ENCODE peak calls at places on chromosomes 11 and 22, in six cellular contexts. One of them, this sample, is unnamed.
A peak's percentile ranks its signal among the peaks of the same experiment; 100 is the strongest.

GRCh38 chr11:67269401-67270255 is 3.4 kb downstream of the GRK2 start:
- DNase-seq in CD8-positive, alpha-beta T cell: no peak
- DNase-seq in right lobe of liver: peak; percentile 29
- DNase-seq in fibroblast of lung: no peak
- DNase-seq in MG63: no peak
- DNase-seq in IMR-90: no peak
- DNase-seq in this sample: peak; percentile 70

GRCh38 chr11:1505480-1505879 is 18.9 kb upstream of the MOB2 start:
- DNase-seq in CD8-positive, alpha-beta T cell: no peak
- DNase-seq in right lobe of liver: peak; percentile 6
- DNase-seq in fibroblast of lung: no peak
- DNase-seq in MG63: no peak
- DNase-seq in IMR-90: no peak
- DNase-seq in this sample: no peak

GRCh38 chr22:42937164-42937854 is 77.6 kb downstream of the PACSIN2 start:
- DNase-seq in CD8-positive, alpha-beta T cell: no peak
- DNase-seq in right lobe of liver: no peak
- DNase-seq in fibroblast of lung: peak; percentile 91
- DNase-seq in MG63: peak; percentile 73
- DNase-seq in IMR-90: peak; percentile 87
- DNase-seq in this sample: peak; percentile 89

GRCh38 chr11:12737024-12737423 is 62.8 kb downstream of the TEAD1 start:
- DNase-seq in CD8-positive, alpha-beta T cell: no peak
- DNase-seq in right lobe of liver: no peak
- DNase-seq in fibroblast of lung: no peak
- DNase-seq in MG63: no peak
- DNase-seq in IMR-90: no peak
- DNase-seq in this sample: no peak

GRCh38 chr11:76269247-76269646 is 62.9 kb upstream of the WNT11 start:
- DNase-seq in CD8-positive, alpha-beta T cell: no peak
- DNase-seq in right lobe of liver: peak; percentile 86
- DNase-seq in fibroblast of lung: no peak
- DNase-seq in MG63: no peak
- DNase-seq in IMR-90: no peak
- DNase-seq in this sample: no peak

GRCh38 chr11:91489989-91490388 is 734.6 kb upstream of the FAT3 start:
- DNase-seq in CD8-positive, alpha-beta T cell: no peak
- DNase-seq in right lobe of liver: no peak
- DNase-seq in fibroblast of lung: no peak
- DNase-seq in MG63: no peak
- DNase-seq in IMR-90: no peak
- DNase-seq in this sample: no peak

GRCh38 chr11:44424841-44425240 is 114.9 kb upstream of the ALX4 start:
- DNase-seq in CD8-positive, alpha-beta T cell: no peak
- DNase-seq in right lobe of liver: no peak
- DNase-seq in fibroblast of lung: no peak
- DNase-seq in MG63: no peak
- DNase-seq in IMR-90: no peak
- DNase-seq in this sample: no peak

GRCh38 chr11:76623171-76623883 is 47.2 kb downstream of the LRRC32 start:
- DNase-seq in CD8-positive, alpha-beta T cell: peak; percentile 43
- DNase-seq in right lobe of liver: no peak
- DNase-seq in fibroblast of lung: peak; percentile 81
- DNase-seq in MG63: peak; percentile 64
- DNase-seq in IMR-90: peak; percentile 72
- DNase-seq in this sample: no peak

GRCh38 chr11:13269775-13270174 is 7.8 kb upstream of the BMAL1 start:
- DNase-seq in CD8-positive, alpha-beta T cell: no peak
- DNase-seq in right lobe of liver: no peak
- DNase-seq in fibroblast of lung: peak; percentile 76
- DNase-seq in MG63: peak; percentile 72
- DNase-seq in IMR-90: peak; percentile 46
- DNase-seq in this sample: no peak

GRCh38 chr11:11782532-11783110 is 59.2 kb upstream of the USP47 start:
- DNase-seq in CD8-positive, alpha-beta T cell: no peak
- DNase-seq in right lobe of liver: no peak
- DNase-seq in fibroblast of lung: no peak
- DNase-seq in MG63: no peak
- DNase-seq in IMR-90: no peak
- DNase-seq in this sample: no peak

GRCh38 chr22:44931077-44931540 is 78.7 kb downstream of the PHF21B start:
- DNase-seq in CD8-positive, alpha-beta T cell: no peak
- DNase-seq in right lobe of liver: no peak
- DNase-seq in fibroblast of lung: peak; percentile 38
- DNase-seq in MG63: no peak
- DNase-seq in IMR-90: peak; percentile 29
- DNase-seq in this sample: no peak

GRCh38 chr11:67118059-67118766 is 850 bp upstream of the KDM2A start:
- DNase-seq in CD8-positive, alpha-beta T cell: peak; percentile 80
- DNase-seq in right lobe of liver: peak; percentile 63
- DNase-seq in fibroblast of lung: peak; percentile 17
- DNase-seq in MG63: no peak
- DNase-seq in IMR-90: no peak
- DNase-seq in this sample: no peak

GRCh38 chr22:19537941-19538488 is 13.8 kb upstream of the CLDN5 start:
- DNase-seq in CD8-positive, alpha-beta T cell: no peak
- DNase-seq in right lobe of liver: no peak
- DNase-seq in fibroblast of lung: no peak
- DNase-seq in MG63: no peak
- DNase-seq in IMR-90: no peak
- DNase-seq in this sample: no peak

GRCh38 chr22:29397791-29398190 is 9.4 kb upstream of the AP1B1 start:
- DNase-seq in CD8-positive, alpha-beta T cell: no peak
- DNase-seq in right lobe of liver: no peak
- DNase-seq in fibroblast of lung: no peak
- DNase-seq in MG63: no peak
- DNase-seq in IMR-90: no peak
- DNase-seq in this sample: no peak

GRCh38 chr11:8209208-8209807 is 40.5 kb upstream of the RIC3 start:
- DNase-seq in CD8-positive, alpha-beta T cell: no peak
- DNase-seq in right lobe of liver: no peak
- DNase-seq in fibroblast of lung: no peak
- DNase-seq in MG63: no peak
- DNase-seq in IMR-90: no peak
- DNase-seq in this sample: peak; percentile 48

GRCh38 chr11:125287467-125288232 is 123.1 kb downstream of the PKNOX2 start:
- DNase-seq in CD8-positive, alpha-beta T cell: no peak
- DNase-seq in right lobe of liver: no peak
- DNase-seq in fibroblast of lung: peak; percentile 74
- DNase-seq in MG63: no peak
- DNase-seq in IMR-90: peak; percentile 28
- DNase-seq in this sample: no peak

GRCh38 chr22:22111267-22111751 is 128.7 kb upstream of the TOP3B start:
- DNase-seq in CD8-positive, alpha-beta T cell: no peak
- DNase-seq in right lobe of liver: no peak
- DNase-seq in fibroblast of lung: peak; percentile 90
- DNase-seq in MG63: peak; percentile 87
- DNase-seq in IMR-90: peak; percentile 95
- DNase-seq in this sample: no peak

GRCh38 chr22:35148381-35148780 is 82.4 kb downstream of the ISX start:
- DNase-seq in CD8-positive, alpha-beta T cell: no peak
- DNase-seq in right lobe of liver: no peak
- DNase-seq in fibroblast of lung: no peak
- DNase-seq in MG63: no peak
- DNase-seq in IMR-90: no peak
- DNase-seq in this sample: no peak

GRCh38 chr11:72041364-72042058 is 38.8 kb downstream of the NUMA1 start:
- DNase-seq in CD8-positive, alpha-beta T cell: peak; percentile 81
- DNase-seq in right lobe of liver: peak; percentile 66
- DNase-seq in fibroblast of lung: peak; percentile 82
- DNase-seq in MG63: peak; percentile 94
- DNase-seq in IMR-90: peak; percentile 75
- DNase-seq in this sample: peak; percentile 25

GRCh38 chr11:113496026-113496651 is 20.9 kb upstream of the DRD2 start:
- DNase-seq in CD8-positive, alpha-beta T cell: no peak
- DNase-seq in right lobe of liver: no peak
- DNase-seq in fibroblast of lung: no peak
- DNase-seq in MG63: no peak
- DNase-seq in IMR-90: no peak
- DNase-seq in this sample: no peak
- H3K27me3 ChIP-seq in CD8-positive, alpha-beta T cell: no peaks in the 10 kb centered on the region
- H3K27me3 ChIP-seq in right lobe of liver: no peaks in the 10 kb centered on the region
- H3K27me3 ChIP-seq in fibroblast of lung: no peaks in the 10 kb centered on the region
- H3K27me3 ChIP-seq in MG63: peaks cover 2% of the 10 kb centered on the region
- H3K27me3 ChIP-seq in IMR-90: no peaks in the 10 kb centered on the region
- H3K27me3 ChIP-seq in this sample: no peaks in the 10 kb centered on the region

DNA sequence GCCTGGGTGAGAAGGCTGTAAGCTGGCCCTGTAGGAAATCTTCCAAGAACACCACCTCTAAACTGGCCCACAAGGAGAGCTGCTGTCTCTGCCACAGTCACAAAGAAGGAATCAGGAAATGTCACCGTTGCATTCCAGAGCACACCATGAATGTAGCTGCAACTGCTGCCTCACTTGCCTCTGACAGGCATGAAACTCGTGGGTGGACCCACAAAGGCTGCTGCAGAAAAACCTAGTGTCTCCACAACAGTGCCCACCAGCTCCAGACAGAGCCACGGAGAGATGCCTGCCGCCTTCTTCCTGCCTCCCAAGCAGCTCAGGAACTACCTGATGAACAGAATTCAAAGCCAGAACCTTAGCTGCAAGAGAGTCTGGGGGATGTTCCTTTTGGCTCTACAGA is 10.5 kb downstream of the DNAJB13 start:
- DNase-seq in CD8-positive, alpha-beta T cell: no peak
- DNase-seq in right lobe of liver: no peak
- DNase-seq in fibroblast of lung: peak; percentile 66
- DNase-seq in MG63: no peak
- DNase-seq in IMR-90: peak; percentile 54
- DNase-seq in this sample: no peak
- H3K4me3 ChIP-seq in CD8-positive, alpha-beta T cell: no peak overlapping the region
- H3K4me3 ChIP-seq in right lobe of liver: no peak overlapping the region
- H3K4me3 ChIP-seq in fibroblast of lung: no peak overlapping the region
- H3K4me3 ChIP-seq in MG63: no peak overlapping the region
- H3K4me3 ChIP-seq in IMR-90: no peak overlapping the region
- H3K4me3 ChIP-seq in this sample: no peak overlapping the region

DNA sequence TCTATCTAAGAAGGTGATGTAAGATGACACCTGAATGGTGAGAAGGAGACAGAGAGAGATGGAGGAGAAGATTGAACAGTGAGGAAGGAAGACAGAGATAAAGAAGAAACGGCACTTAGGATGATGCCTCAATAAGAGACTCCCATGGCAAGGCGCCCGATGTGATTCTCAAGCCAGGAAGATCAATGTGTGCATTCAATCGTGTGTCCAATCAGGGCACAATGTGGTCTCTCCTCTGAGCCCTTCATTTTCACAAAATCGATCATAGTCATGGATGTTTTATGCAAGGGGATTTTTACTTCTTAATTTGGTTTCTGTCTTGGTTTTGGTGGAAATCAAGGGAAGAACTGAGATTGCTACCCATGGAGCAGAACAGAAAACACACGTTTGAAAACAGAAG is 19.9 kb upstream of the TMPRSS13 start:
- DNase-seq in CD8-positive, alpha-beta T cell: no peak
- DNase-seq in right lobe of liver: no peak
- DNase-seq in fibroblast of lung: no peak
- DNase-seq in MG63: no peak
- DNase-seq in IMR-90: no peak
- DNase-seq in this sample: no peak
- H3K27me3 ChIP-seq in CD8-positive, alpha-beta T cell: no peaks in the 10 kb centered on the region
- H3K27me3 ChIP-seq in right lobe of liver: no peaks in the 10 kb centered on the region
- H3K27me3 ChIP-seq in fibroblast of lung: peaks cover 2% of the 10 kb centered on the region
- H3K27me3 ChIP-seq in MG63: no peaks in the 10 kb centered on the region
- H3K27me3 ChIP-seq in IMR-90: peaks cover 9% of the 10 kb centered on the region
- H3K27me3 ChIP-seq in this sample: no peaks in the 10 kb centered on the region

GRCh38 chr11:116194156-116194904 is 578.5 kb downstream of the BUD13 start:
- DNase-seq in CD8-positive, alpha-beta T cell: no peak
- DNase-seq in right lobe of liver: no peak
- DNase-seq in fibroblast of lung: no peak
- DNase-seq in MG63: no peak
- DNase-seq in IMR-90: no peak
- DNase-seq in this sample: no peak
- H3K4me3 ChIP-seq in CD8-positive, alpha-beta T cell: no peak overlapping the region
- H3K4me3 ChIP-seq in right lobe of liver: peak overlapping the region; percentile 24
- H3K4me3 ChIP-seq in fibroblast of lung: no peak overlapping the region
- H3K4me3 ChIP-seq in MG63: no peak overlapping the region
- H3K4me3 ChIP-seq in IMR-90: no peak overlapping the region
- H3K4me3 ChIP-seq in this sample: no peak overlapping the region